ENCODE peak calls at places on chromosomes 6 and 20, in four cellular contexts. One of them, this sample, is unnamed.

GRCh38 chr6:36671687-36672375 is 6.7 kb upstream of the CDKN1A start:
- ATAC-seq in right lobe of liver: no peak
- ATAC-seq in HCT116: no peak
- ATAC-seq in heart left ventricle: no peak
- ATAC-seq in this sample: no peak

GRCh38 chr6:108895591-108895990 is 47.4 kb downstream of the ARMC2 start:
- ATAC-seq in HCT116: no peak
- ATAC-seq in heart left ventricle: no peak
- ATAC-seq in right lobe of liver: no peak
- ATAC-seq in this sample: no peak

GRCh38 chr6:145247677-145248419 is 487.5 kb downstream of the EPM2A start:
- ATAC-seq in heart left ventricle: no peak
- ATAC-seq in HCT116: no peak
- ATAC-seq in right lobe of liver: no peak
- ATAC-seq in this sample: no peak

GRCh38 chr6:43306086-43306485 is 2.5 kb downstream of the CRIP3 start:
- ATAC-seq in heart left ventricle: peak
- ATAC-seq in HCT116: no peak
- ATAC-seq in right lobe of liver: peak
- ATAC-seq in this sample: no peak

GRCh38 chr6:22929228-22929627 is 359.9 kb downstream of the HDGFL1 start:
- ATAC-seq in right lobe of liver: no peak
- ATAC-seq in heart left ventricle: peak
- ATAC-seq in HCT116: no peak
- ATAC-seq in this sample: no peak

GRCh38 chr6:98644063-98644462 is 190.3 kb upstream of the POU3F2 start:
- ATAC-seq in right lobe of liver: no peak
- ATAC-seq in heart left ventricle: no peak
- ATAC-seq in HCT116: no peak
- ATAC-seq in this sample: no peak

GRCh38 chr6:142406131-142406530 is 104.3 kb downstream of the ADGRG6 start:
- ATAC-seq in HCT116: no peak
- ATAC-seq in right lobe of liver: peak
- ATAC-seq in heart left ventricle: peak
- ATAC-seq in this sample: no peak

GRCh38 chr6:158571826-158572652 is 12.1 kb downstream of the TMEM181 start:
- ATAC-seq in heart left ventricle: peak
- ATAC-seq in right lobe of liver: peak
- ATAC-seq in HCT116: no peak
- ATAC-seq in this sample: no peak

GRCh38 chr6:154092336-154092962 is 53.4 kb downstream of the OPRM1 start:
- ATAC-seq in HCT116: no peak
- ATAC-seq in heart left ventricle: no peak
- ATAC-seq in right lobe of liver: no peak
- ATAC-seq in this sample: no peak

DNA sequence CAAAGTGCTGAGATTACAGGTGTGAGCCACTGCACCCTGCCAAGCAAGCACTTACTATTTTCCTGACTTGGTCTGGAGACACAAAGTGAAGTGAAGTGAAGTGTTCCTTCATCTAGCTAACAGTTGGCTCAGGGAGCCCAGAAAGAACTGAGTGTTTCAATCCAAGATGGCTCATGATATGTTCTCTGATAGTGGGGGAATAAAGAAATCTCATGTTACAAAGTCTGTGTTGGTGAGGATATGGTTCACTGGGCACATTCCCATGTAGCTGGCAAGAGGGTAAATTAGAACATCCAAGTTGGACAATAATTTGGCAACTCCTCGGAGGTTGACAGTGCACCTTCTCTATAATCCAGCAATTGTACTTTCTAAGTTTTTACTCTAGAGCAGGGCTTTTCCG is 5.0 kb upstream of the ITPR3 start:
- ATAC-seq in right lobe of liver: no peak
- ATAC-seq in heart left ventricle: no peak
- ATAC-seq in HCT116: no peak
- ATAC-seq in this sample: no peak
- TF ChIP-seq CTCF in right lobe of liver: no peak
- TF ChIP-seq CTCF in heart left ventricle: no peak
- TF ChIP-seq CTCF in HCT116: no peak
- TF ChIP-seq CTCF in this sample: no peak

DNA sequence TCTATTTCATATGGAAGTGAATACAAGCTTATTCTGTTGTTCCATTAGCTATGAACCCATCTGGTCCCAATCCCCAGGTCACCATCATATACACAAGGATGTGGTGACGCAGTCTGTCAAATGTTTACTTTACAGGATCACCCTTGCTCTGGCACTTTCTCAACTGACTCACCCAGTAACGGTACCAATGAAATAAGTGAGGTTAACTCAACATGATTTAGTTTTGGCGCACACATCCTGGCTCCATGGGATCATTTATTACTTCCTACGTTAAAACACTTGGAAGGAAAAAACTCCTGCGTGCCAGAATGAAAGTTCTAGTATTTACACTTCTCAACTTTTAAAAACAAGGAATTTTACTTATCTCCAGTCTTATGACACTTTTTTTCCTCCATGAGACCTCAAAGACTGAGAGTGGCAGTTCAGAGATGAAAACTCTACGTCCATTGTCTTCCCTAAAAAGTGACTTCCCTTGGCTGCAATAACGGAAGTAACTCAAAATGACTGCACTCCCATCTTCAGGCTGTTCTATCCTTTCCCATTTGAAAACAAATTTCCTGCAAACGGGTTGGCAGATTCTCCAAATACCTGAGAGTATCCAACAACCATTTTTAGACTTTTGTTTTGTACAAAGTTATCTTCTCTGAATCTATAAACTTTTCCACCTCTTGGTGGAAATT is 15.9 kb downstream of the AGPAT4 start:
- ATAC-seq in right lobe of liver: no peak
- ATAC-seq in heart left ventricle: peak
- ATAC-seq in HCT116: no peak
- ATAC-seq in this sample: peak
- TF ChIP-seq POLR2A in right lobe of liver: no peak
- TF ChIP-seq POLR2A in heart left ventricle: no peak
- TF ChIP-seq POLR2A in HCT116: no peak
- TF ChIP-seq POLR2A in this sample: no peak

GRCh38 chr20:64266988-64267387 is 11.4 kb downstream of the PCMTD2 start:
- ATAC-seq in right lobe of liver: no peak
- ATAC-seq in heart left ventricle: peak
- ATAC-seq in HCT116: no peak
- ATAC-seq in this sample: no peak

GRCh38 chr20:64265201-64265600 is 9.7 kb downstream of the PCMTD2 start:
- ATAC-seq in HCT116: no peak
- ATAC-seq in right lobe of liver: no peak
- ATAC-seq in heart left ventricle: peak
- ATAC-seq in this sample: no peak

GRCh38 chr20:64260239-64260638 is 4.7 kb downstream of the PCMTD2 start:
- ATAC-seq in right lobe of liver: no peak
- ATAC-seq in heart left ventricle: no peak
- ATAC-seq in HCT116: no peak
- ATAC-seq in this sample: no peak

GRCh38 chr20:64261138-64261537 is 5.6 kb downstream of the PCMTD2 start:
- ATAC-seq in HCT116: no peak
- ATAC-seq in right lobe of liver: peak
- ATAC-seq in heart left ventricle: peak
- ATAC-seq in this sample: peak

DNA sequence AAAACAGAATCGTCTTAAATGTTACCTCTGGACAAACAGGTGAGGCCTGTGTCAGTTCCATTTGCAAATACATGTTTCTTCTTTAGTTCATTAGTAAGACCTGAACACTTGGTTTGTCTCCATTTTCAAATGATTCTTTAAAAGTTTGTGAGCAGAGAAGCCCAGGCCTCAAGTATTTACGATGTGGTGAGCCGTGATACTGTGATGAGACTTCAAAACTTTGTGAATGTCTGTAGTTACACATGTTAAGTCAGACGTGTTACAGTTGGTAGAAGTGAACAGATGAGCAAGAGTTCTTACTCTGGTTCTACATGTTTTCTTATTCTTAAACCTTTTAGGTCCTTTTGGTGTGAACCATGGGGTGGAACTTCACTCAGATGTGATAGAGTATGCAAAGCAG is 8.5 kb downstream of the PCMTD2 start:
- ATAC-seq in heart left ventricle: no peak
- ATAC-seq in right lobe of liver: no peak
- ATAC-seq in HCT116: no peak
- ATAC-seq in this sample: no peak
- TF ChIP-seq CTCF in heart left ventricle: no peak
- TF ChIP-seq CTCF in right lobe of liver: no peak
- TF ChIP-seq CTCF in HCT116: no peak
- TF ChIP-seq CTCF in this sample: no peak

DNA sequence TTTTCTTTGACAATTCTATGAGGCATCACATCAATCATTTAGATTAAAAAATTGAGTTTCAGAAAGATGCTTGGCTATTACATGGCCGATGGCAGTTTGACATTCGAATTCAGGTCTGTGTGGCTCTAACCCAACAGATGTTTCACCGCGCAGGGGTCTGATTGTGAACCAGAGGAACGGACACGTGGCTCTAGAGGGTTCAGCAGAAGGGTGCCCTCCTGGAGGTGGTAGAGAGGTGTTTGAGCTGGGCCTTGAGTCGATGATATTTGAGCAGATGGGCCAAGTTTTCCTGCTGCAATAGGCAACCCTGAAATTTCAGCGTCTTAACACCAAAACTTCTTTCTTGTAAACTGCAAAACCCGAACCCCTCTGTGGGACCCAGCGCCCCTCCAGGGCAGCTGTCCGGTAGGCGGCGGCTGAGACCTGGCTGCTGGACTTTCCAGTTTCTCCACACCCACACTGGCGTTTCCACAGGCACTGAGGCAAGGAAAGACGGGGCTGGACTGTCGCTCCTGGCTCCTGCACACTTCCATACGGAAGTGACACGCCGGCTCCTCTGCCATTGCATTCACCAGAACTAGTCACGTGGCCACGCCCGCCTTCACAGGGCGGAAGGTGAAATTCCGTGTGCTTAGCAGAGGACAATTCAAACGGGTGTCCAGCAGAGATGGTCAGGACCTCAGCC is 11.3 kb upstream of the AFDN start:
- ATAC-seq in right lobe of liver: peak
- ATAC-seq in HCT116: no peak
- ATAC-seq in heart left ventricle: no peak
- ATAC-seq in this sample: no peak
- TF ChIP-seq POLR2A in right lobe of liver: no peak
- TF ChIP-seq POLR2A in HCT116: no peak
- TF ChIP-seq POLR2A in heart left ventricle: no peak
- TF ChIP-seq POLR2A in this sample: no peak

GRCh38 chr6:56710967-56711366 is 68.3 kb upstream of the DST start:
- ATAC-seq in right lobe of liver: no peak
- ATAC-seq in HCT116: no peak
- ATAC-seq in heart left ventricle: no peak
- ATAC-seq in this sample: no peak
- TF ChIP-seq CTCF in right lobe of liver: no peak
- TF ChIP-seq CTCF in HCT116: no peak
- TF ChIP-seq CTCF in heart left ventricle: no peak
- TF ChIP-seq CTCF in this sample: no peak

GRCh38 chr20:49610701-49611538 is 43.0 kb upstream of the PTGIS start:
- ATAC-seq in heart left ventricle: peak
- ATAC-seq in right lobe of liver: peak
- ATAC-seq in HCT116: peak
- ATAC-seq in this sample: peak
- TF ChIP-seq POLR2A in heart left ventricle: no peak
- TF ChIP-seq POLR2A in right lobe of liver: no peak
- TF ChIP-seq POLR2A in HCT116: no peak
- TF ChIP-seq POLR2A in this sample: no peak

GRCh38 chr6:26457796-26458688 is at the start of gene BTN2A1:
- ATAC-seq in right lobe of liver: peak
- ATAC-seq in heart left ventricle: peak
- ATAC-seq in HCT116: peak
- ATAC-seq in this sample: peak
- TF ChIP-seq CTCF in right lobe of liver: no peak
- TF ChIP-seq CTCF in heart left ventricle: no peak
- TF ChIP-seq CTCF in HCT116: peak
- TF ChIP-seq CTCF in this sample: no peak